ENCODE peak calls at places on chromosomes 7 and 10, in six cellular contexts. G is GM06990; I is CD4-positive, alpha-beta T cell; S is HFF-Myc; F is lower lobe of right lung; B is coronary artery. X is an unnamed sample.

GRCh38 chr7:29194206-29194593 is 375 bp upstream of the CHN2 start:
- DNase-seq in S (no peak), G (no peak), I (no peak), F (peak), B (no peak), X (no peak)

GRCh38 chr10:19498348-19499290 is 317.6 kb upstream of the PLXDC2 start:
- DNase-seq in G (no peak), F (no peak), I (no peak), B (no peak), S (no peak), X (no peak)

GRCh38 chr7:93231264-93231663 is 902 bp upstream of the VPS50 start:
- DNase-seq in I (no peak), B (no peak), F (no peak), G (no peak), S (no peak), X (no peak)

GRCh38 chr10:94613-95012 is 40.6 kb upstream of the ZMYND11 start:
- DNase-seq in B (no peak), S (no peak), F (no peak), G (no peak), I (no peak), X (no peak)

GRCh38 chr7:142957723-142958122 is 4.4 kb downstream of the KEL start:
- DNase-seq in G (no peak), I (no peak), B (no peak), F (no peak), S (no peak), X (no peak)

GRCh38 chr10:79022565-79023488 is 45.9 kb upstream of the ZMIZ1 start:
- DNase-seq in S (no peak), B (peak), F (peak), G (peak), I (no peak), X (no peak)

GRCh38 chr7:34031156-34031555 is 125.8 kb downstream of the BMPER start:
- DNase-seq in S (no peak), I (no peak), F (no peak), B (no peak), G (no peak), X (no peak)

GRCh38 chr10:110304394-110304779 is 333 bp downstream of the SMNDC1 start:
- DNase-seq in S (no peak), I (no peak), F (no peak), G (peak), B (peak), X (no peak)

GRCh38 chr10:12543589-12543988 is 194.2 kb downstream of the CAMK1D start:
- DNase-seq in G (no peak), I (no peak), S (no peak), B (no peak), F (no peak), X (no peak)

GRCh38 chr10:129690248-129691070 is 223.4 kb downstream of the MGMT start:
- DNase-seq in I (no peak), S (no peak), F (no peak), B (no peak), G (no peak), X (no peak)

GRCh38 chr10:78207776-78208175 is 174.1 kb downstream of the RPS24 start:
- DNase-seq in I (no peak), S (no peak), B (no peak), G (no peak), F (no peak), X (no peak)

GRCh38 chr10:6778992-6779701 is 199.1 kb upstream of the PRKCQ start:
- DNase-seq in F (no peak), I (no peak), S (peak), B (no peak), G (no peak), X (peak)

GRCh38 chr10:128180843-128181242 is 54.6 kb upstream of the MKI67 start:
- DNase-seq in G (no peak), F (no peak), S (no peak), B (no peak), I (peak), X (no peak)

GRCh38 chr7:25519962-25520562 is 291.8 kb upstream of the NPVF start:
- DNase-seq in S (no peak), G (peak), I (no peak), B (no peak), F (no peak), X (no peak)

GRCh38 chr10:124119216-124119615 is 25.8 kb upstream of the CHST15 start:
- DNase-seq in I (no peak), B (no peak), G (no peak), S (no peak), F (no peak), X (no peak)

GRCh38 chr10:68330852-68331454 is 911 bp upstream of the HNRNPH3 start:
- DNase-seq in S (no peak), I (peak), G (peak), B (peak), F (no peak), X (no peak)

GRCh38 chr7:120550494-120551048 is 277.6 kb downstream of the KCND2 start:
- DNase-seq in I (no peak), S (no peak), F (no peak), G (no peak), B (no peak), X (no peak)

GRCh38 chr7:50331564-50332208 is 27.2 kb downstream of the IKZF1 start:
- DNase-seq in I (no peak), F (no peak), B (no peak), G (no peak), S (no peak), X (no peak)
- TF ChIP-seq CTCF in I (no peak), F (no peak), B (no peak), G (no peak), S (no peak), X (no peak)

GRCh38 chr7:97845622-97846203 is 26.5 kb downstream of the ASNS start:
- DNase-seq in G (no peak), F (no peak), B (no peak), S (peak), I (no peak), X (no peak)
- TF ChIP-seq CTCF in G (no peak), F (peak), B (no peak), S (peak), I (peak), X (peak)

GRCh38 chr7:20783716-20784310 is 2.9 kb downstream of the SP8 start:
- DNase-seq in B (no peak), G (no peak), I (no peak), F (no peak), S (no peak), X (no peak)

GRCh38 chr7:20785211-20786048 is 1.3 kb downstream of the SP8 start:
- DNase-seq in F (no peak), S (no peak), G (no peak), B (no peak), I (no peak), X (no peak)

GRCh38 chr7:20786049-20786412 is 655 bp downstream of the SP8 start:
- DNase-seq in F (no peak), I (no peak), G (no peak), S (no peak), B (no peak), X (no peak)

GRCh38 chr7:20783131-20783715 is 3.5 kb downstream of the SP8 start:
- DNase-seq in G (no peak), F (no peak), I (no peak), S (no peak), B (no peak), X (no peak)

GRCh38 chr7:20784311-20785210 is 2.1 kb downstream of the SP8 start:
- DNase-seq in F (no peak), I (no peak), G (no peak), B (no peak), S (no peak), X (no peak)
- TF ChIP-seq CTCF in F (no peak), I (no peak), G (no peak), B (no peak), S (peak), X (no peak)

DNA sequence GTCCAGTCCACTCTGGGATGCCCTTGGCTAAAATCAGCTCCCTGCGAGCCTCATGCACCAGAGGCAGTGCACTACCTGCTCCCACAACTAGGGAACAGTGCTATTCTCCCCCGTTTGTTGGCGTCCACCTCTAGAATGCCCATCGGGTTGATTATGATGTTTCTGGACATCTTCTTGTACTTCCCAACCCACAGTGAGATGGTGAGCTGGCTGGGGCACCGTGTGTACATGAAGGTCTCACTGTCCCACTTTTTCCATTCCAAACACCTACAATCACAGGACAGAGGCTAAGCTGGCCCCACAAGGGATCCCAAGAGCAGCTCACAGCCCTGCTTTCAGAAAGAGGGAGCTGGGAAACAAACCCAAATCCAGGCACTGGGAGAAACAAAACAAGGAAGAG is 126.2 kb upstream of the ZNF92 start:
- DNase-seq in G (no peak), F (no peak), B (no peak), I (no peak), S (no peak), X (no peak)
- TF ChIP-seq CTCF in G (no peak), F (no peak), B (no peak), I (no peak), S (no peak), X (no peak)

DNA sequence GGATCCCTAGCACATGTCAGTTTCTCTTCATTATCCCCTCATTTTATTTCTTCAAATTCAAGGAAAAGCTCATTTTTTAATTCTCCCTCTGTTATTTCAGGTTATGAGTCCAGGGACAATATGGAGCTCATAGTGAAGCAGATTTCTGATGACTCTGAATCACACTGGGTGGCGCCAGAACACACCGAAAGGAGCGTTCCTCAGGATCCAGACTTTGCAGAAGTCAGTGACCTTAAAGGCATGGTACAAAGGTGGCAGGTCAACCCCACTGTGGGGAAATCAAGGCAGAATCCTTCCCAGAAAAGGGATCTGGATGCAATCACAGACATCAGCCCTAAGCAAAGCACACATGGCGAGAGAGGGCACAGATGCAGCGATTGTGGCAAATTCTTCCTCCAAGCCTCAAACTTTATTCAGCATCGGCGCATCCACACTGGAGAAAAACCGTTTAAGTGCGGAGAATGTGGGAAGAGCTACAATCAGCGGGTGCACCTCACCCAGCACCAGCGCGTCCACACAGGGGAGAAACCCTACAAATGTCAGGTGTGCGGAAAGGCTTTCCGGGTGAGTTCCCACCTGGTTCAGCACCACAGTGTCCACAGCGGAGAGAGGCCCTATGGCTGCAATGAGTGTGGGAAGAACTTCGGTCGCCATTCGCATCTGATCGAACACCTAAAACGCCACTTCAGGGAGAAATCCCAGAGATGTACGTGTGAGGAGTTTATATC is 21.4 kb downstream of the ZKSCAN5 start:
- DNase-seq in B (no peak), I (peak), F (no peak), S (no peak), G (no peak), X (no peak)
- TF ChIP-seq CTCF in B (no peak), I (no peak), F (no peak), S (peak), G (no peak), X (peak)

GRCh38 chr7:44921607-44922350 is 36.4 kb upstream of the PURB start:
- DNase-seq in S (peak), G (peak), F (peak), I (peak), B (peak), X (peak)

GRCh38 chr7:44920119-44920518 is 34.8 kb upstream of the PURB start:
- DNase-seq in B (no peak), S (no peak), G (no peak), F (no peak), I (no peak), X (no peak)

GRCh38 chr7:44917465-44917864 is 32.1 kb upstream of the PURB start:
- DNase-seq in S (no peak), F (no peak), B (no peak), I (no peak), G (no peak), X (no peak)

GRCh38 chr7:44918029-44918428 is 32.7 kb upstream of the PURB start:
- DNase-seq in B (no peak), I (no peak), F (no peak), G (no peak), S (no peak), X (no peak)

DNA sequence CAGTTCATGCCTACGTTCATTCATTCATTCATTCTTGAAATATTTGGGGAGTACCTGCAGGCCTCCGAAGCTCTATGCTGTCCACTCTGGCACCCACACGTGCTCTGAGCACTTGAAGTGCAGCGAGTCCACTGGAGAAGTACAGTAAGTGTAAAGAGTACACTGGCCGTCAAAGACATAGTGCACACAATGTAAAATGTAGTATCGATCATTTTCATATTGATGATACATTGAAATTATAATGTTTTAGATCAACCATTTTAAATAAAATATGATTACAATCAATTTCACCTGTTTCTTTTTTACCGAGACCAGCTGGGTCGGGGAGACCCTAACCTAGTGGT is 37.0 kb upstream of the PURB start:
- DNase-seq in I (no peak), F (no peak), S (no peak), B (no peak), G (no peak), X (no peak)
- TF ChIP-seq CTCF in I (peak), F (no peak), S (no peak), B (no peak), G (no peak), X (no peak)

DNA sequence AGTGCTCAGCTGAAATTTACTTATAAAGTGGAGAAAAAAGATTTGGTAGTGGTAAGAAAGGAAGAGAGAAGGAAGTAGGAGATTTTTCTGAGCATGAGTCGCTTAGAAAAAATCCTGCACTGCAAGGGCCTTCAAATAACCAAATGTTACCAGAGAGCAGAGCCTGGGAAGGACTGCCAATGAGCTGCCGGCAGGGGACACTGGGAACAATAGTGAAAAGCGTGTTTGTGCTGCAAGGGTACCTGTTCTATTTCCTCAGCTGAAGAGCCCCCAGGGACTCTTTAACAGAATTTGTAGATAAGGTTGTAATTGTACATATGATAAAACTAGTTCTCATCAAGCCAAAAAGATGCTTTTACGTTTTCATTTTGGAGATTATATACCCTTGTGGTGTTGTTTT is 696.3 kb upstream of the C7orf33 start:
- DNase-seq in B (no peak), I (no peak), G (no peak), F (no peak), S (no peak), X (no peak)
- TF ChIP-seq CTCF in B (no peak), I (no peak), G (no peak), F (no peak), S (no peak), X (no peak)

GRCh38 chr7:2476298-2476697 is at the start of gene GRIFIN:
- DNase-seq in G (no peak), I (no peak), F (no peak), S (no peak), B (no peak), X (no peak)

GRCh38 chr7:2476776-2477446 is 713 bp upstream of the GRIFIN start:
- DNase-seq in F (no peak), B (no peak), I (no peak), S (no peak), G (no peak), X (no peak)

GRCh38 chr7:2478800-2479199 is 2.6 kb upstream of the GRIFIN start:
- DNase-seq in B (peak), G (no peak), I (no peak), F (no peak), S (no peak), X (no peak)

GRCh38 chr7:2478387-2478760 is 2.2 kb upstream of the GRIFIN start:
- DNase-seq in B (no peak), S (no peak), I (no peak), G (no peak), F (peak), X (no peak)

GRCh38 chr7:2477447-2478386 is 1.5 kb upstream of the GRIFIN start:
- DNase-seq in S (no peak), B (no peak), I (peak), F (peak), G (peak), X (no peak)
- TF ChIP-seq CTCF in S (peak), B (peak), I (peak), F (peak), G (peak), X (peak)

DNA sequence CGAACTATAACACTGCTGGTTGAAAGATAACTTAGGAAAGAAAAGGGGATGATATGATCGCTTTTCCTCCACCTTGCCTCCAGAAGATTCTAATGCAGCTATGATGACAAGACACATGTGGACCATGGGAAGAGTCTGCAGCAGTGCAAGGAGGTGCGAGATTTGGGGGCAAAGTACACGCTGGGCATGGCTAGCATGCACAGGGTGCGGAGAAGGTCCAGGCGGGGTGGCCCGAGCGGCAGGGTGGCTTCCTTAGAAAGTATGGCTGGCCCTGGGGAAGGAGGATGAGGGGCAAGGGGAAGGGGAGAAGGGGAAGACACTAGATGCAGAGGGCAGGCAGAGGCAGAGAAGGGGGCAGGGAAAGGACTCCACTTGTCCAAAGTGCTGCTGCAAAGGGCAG is 15.6 kb downstream of the ATXN7L1 start:
- DNase-seq in F (no peak), S (no peak), G (no peak), B (no peak), I (no peak), X (no peak)
- TF ChIP-seq CTCF in F (no peak), S (no peak), G (no peak), B (no peak), I (no peak), X (no peak)

GRCh38 chr7:22854158-22855048 is 31.8 kb upstream of the TOMM7 start:
- DNase-seq in F (peak), G (peak), B (peak), S (peak), I (peak), X (peak)
- TF ChIP-seq CTCF in F (peak), G (no peak), B (peak), S (peak), I (peak), X (no peak)